ENCODE peak calls at places on chromosomes 12 and 14, in ten cellular contexts. One of them, this sample, is unnamed.

GRCh38 chr14:103676881-103677675 is 38.2 kb downstream of the XRCC3 start:
- DNase-seq in heart left ventricle: no peak
- DNase-seq in omental fat pad: no peak
- DNase-seq in cardiac fibroblast: no peak
- DNase-seq in choroid plexus epithelial cell: no peak
- DNase-seq in psoas muscle: no peak
- DNase-seq in ovary: no peak
- DNase-seq in fibroblast of lung: no peak
- DNase-seq in neural progenitor cell: no peak
- DNase-seq in lung: no peak
- DNase-seq in this sample: no peak

GRCh38 chr12:44379827-44380226 is 496.3 kb downstream of the NELL2 start:
- DNase-seq in cardiac fibroblast: no peak
- DNase-seq in psoas muscle: no peak
- DNase-seq in heart left ventricle: no peak
- DNase-seq in choroid plexus epithelial cell: no peak
- DNase-seq in omental fat pad: no peak
- DNase-seq in ovary: no peak
- DNase-seq in neural progenitor cell: peak; percentile 27
- DNase-seq in fibroblast of lung: no peak
- DNase-seq in lung: no peak
- DNase-seq in this sample: no peak

GRCh38 chr12:116089080-116089479 is 188.4 kb downstream of the MED13L start:
- DNase-seq in ovary: no peak
- DNase-seq in psoas muscle: no peak
- DNase-seq in cardiac fibroblast: no peak
- DNase-seq in lung: no peak
- DNase-seq in omental fat pad: no peak
- DNase-seq in fibroblast of lung: no peak
- DNase-seq in neural progenitor cell: no peak
- DNase-seq in choroid plexus epithelial cell: no peak
- DNase-seq in heart left ventricle: no peak
- DNase-seq in this sample: no peak

GRCh38 chr14:91927800-91928199 is 19.7 kb downstream of the FBLN5 start:
- DNase-seq in psoas muscle: no peak
- DNase-seq in fibroblast of lung: no peak
- DNase-seq in choroid plexus epithelial cell: no peak
- DNase-seq in cardiac fibroblast: no peak
- DNase-seq in heart left ventricle: no peak
- DNase-seq in ovary: no peak
- DNase-seq in lung: no peak
- DNase-seq in omental fat pad: no peak
- DNase-seq in neural progenitor cell: no peak
- DNase-seq in this sample: no peak

GRCh38 chr12:105911966-105912365 is 226.8 kb downstream of the NUAK1 start:
- DNase-seq in lung: no peak
- DNase-seq in ovary: no peak
- DNase-seq in choroid plexus epithelial cell: no peak
- DNase-seq in psoas muscle: no peak
- DNase-seq in fibroblast of lung: no peak
- DNase-seq in cardiac fibroblast: no peak
- DNase-seq in omental fat pad: no peak
- DNase-seq in neural progenitor cell: no peak
- DNase-seq in heart left ventricle: no peak
- DNase-seq in this sample: no peak

GRCh38 chr12:96720363-96720705 is 186.7 kb upstream of the NEDD1 start:
- DNase-seq in lung: no peak
- DNase-seq in neural progenitor cell: no peak
- DNase-seq in cardiac fibroblast: peak; percentile 10
- DNase-seq in omental fat pad: no peak
- DNase-seq in choroid plexus epithelial cell: no peak
- DNase-seq in fibroblast of lung: no peak
- DNase-seq in psoas muscle: no peak
- DNase-seq in heart left ventricle: no peak
- DNase-seq in ovary: no peak
- DNase-seq in this sample: no peak

GRCh38 chr12:43835264-43835655 is 621 bp upstream of the TMEM117 start:
- DNase-seq in fibroblast of lung: peak; percentile 22
- DNase-seq in ovary: no peak
- DNase-seq in lung: no peak
- DNase-seq in omental fat pad: no peak
- DNase-seq in cardiac fibroblast: no peak
- DNase-seq in neural progenitor cell: no peak
- DNase-seq in psoas muscle: no peak
- DNase-seq in choroid plexus epithelial cell: peak; percentile 26
- DNase-seq in heart left ventricle: no peak
- DNase-seq in this sample: no peak

GRCh38 chr12:7994731-7995205 is 37.7 kb upstream of the FOXJ2 start:
- DNase-seq in cardiac fibroblast: peak; percentile 82
- DNase-seq in neural progenitor cell: peak; percentile 15
- DNase-seq in fibroblast of lung: peak; percentile 95
- DNase-seq in omental fat pad: no peak
- DNase-seq in lung: no peak
- DNase-seq in ovary: no peak
- DNase-seq in heart left ventricle: no peak
- DNase-seq in psoas muscle: no peak
- DNase-seq in choroid plexus epithelial cell: peak; percentile 74
- DNase-seq in this sample: no peak

GRCh38 chr14:33589334-33589733 is 361.5 kb downstream of the EGLN3 start:
- DNase-seq in ovary: peak; percentile 48
- DNase-seq in lung: no peak
- DNase-seq in neural progenitor cell: no peak
- DNase-seq in omental fat pad: no peak
- DNase-seq in heart left ventricle: no peak
- DNase-seq in cardiac fibroblast: peak; percentile 77
- DNase-seq in fibroblast of lung: peak; percentile 97
- DNase-seq in psoas muscle: no peak
- DNase-seq in choroid plexus epithelial cell: peak; percentile 90
- DNase-seq in this sample: no peak

GRCh38 chr14:78278464-78278863 is 108.3 kb downstream of the NRXN3 start:
- DNase-seq in ovary: no peak
- DNase-seq in choroid plexus epithelial cell: no peak
- DNase-seq in cardiac fibroblast: no peak
- DNase-seq in omental fat pad: no peak
- DNase-seq in fibroblast of lung: no peak
- DNase-seq in lung: no peak
- DNase-seq in heart left ventricle: no peak
- DNase-seq in psoas muscle: no peak
- DNase-seq in neural progenitor cell: no peak
- DNase-seq in this sample: no peak

GRCh38 chr14:80446356-80446755 is 235.1 kb upstream of the DIO2 start:
- DNase-seq in heart left ventricle: no peak
- DNase-seq in neural progenitor cell: no peak
- DNase-seq in omental fat pad: no peak
- DNase-seq in cardiac fibroblast: no peak
- DNase-seq in psoas muscle: no peak
- DNase-seq in fibroblast of lung: peak; percentile 54
- DNase-seq in choroid plexus epithelial cell: peak; percentile 16
- DNase-seq in ovary: no peak
- DNase-seq in lung: no peak
- DNase-seq in this sample: no peak

GRCh38 chr12:121127501-121127900 is 5.2 kb upstream of the P2RX7 start:
- DNase-seq in lung: no peak
- DNase-seq in ovary: no peak
- DNase-seq in heart left ventricle: no peak
- DNase-seq in omental fat pad: no peak
- DNase-seq in neural progenitor cell: no peak
- DNase-seq in fibroblast of lung: no peak
- DNase-seq in psoas muscle: no peak
- DNase-seq in choroid plexus epithelial cell: no peak
- DNase-seq in cardiac fibroblast: no peak
- DNase-seq in this sample: no peak
- TF ChIP-seq CTCF in lung: no peak
- TF ChIP-seq CTCF in ovary: no peak
- TF ChIP-seq CTCF in heart left ventricle: no peak
- TF ChIP-seq CTCF in omental fat pad: no peak
- TF ChIP-seq CTCF in neural progenitor cell: no peak
- TF ChIP-seq CTCF in fibroblast of lung: no peak
- TF ChIP-seq CTCF in psoas muscle: no peak
- TF ChIP-seq CTCF in choroid plexus epithelial cell: no peak
- TF ChIP-seq CTCF in cardiac fibroblast: no peak
- TF ChIP-seq CTCF in this sample: no peak

GRCh38 chr12:84508943-84509342 is 403.7 kb downstream of the SLC6A15 start:
- DNase-seq in heart left ventricle: peak; percentile 42
- DNase-seq in fibroblast of lung: no peak
- DNase-seq in psoas muscle: peak; percentile 52
- DNase-seq in neural progenitor cell: no peak
- DNase-seq in ovary: no peak
- DNase-seq in choroid plexus epithelial cell: peak; percentile 16
- DNase-seq in lung: no peak
- DNase-seq in omental fat pad: no peak
- DNase-seq in cardiac fibroblast: peak; percentile 26
- DNase-seq in this sample: no peak

GRCh38 chr12:84506317-84506716 is 406.3 kb downstream of the SLC6A15 start:
- DNase-seq in choroid plexus epithelial cell: no peak
- DNase-seq in lung: no peak
- DNase-seq in omental fat pad: no peak
- DNase-seq in cardiac fibroblast: peak; percentile 17
- DNase-seq in fibroblast of lung: no peak
- DNase-seq in neural progenitor cell: no peak
- DNase-seq in heart left ventricle: no peak
- DNase-seq in psoas muscle: no peak
- DNase-seq in ovary: no peak
- DNase-seq in this sample: no peak

GRCh38 chr12:84512751-84513150 is 399.8 kb downstream of the SLC6A15 start:
- DNase-seq in lung: no peak
- DNase-seq in heart left ventricle: no peak
- DNase-seq in ovary: no peak
- DNase-seq in fibroblast of lung: peak; percentile 3
- DNase-seq in choroid plexus epithelial cell: peak; percentile 18
- DNase-seq in psoas muscle: no peak
- DNase-seq in neural progenitor cell: no peak
- DNase-seq in cardiac fibroblast: no peak
- DNase-seq in omental fat pad: no peak
- DNase-seq in this sample: no peak

GRCh38 chr12:84507914-84508313 is 404.7 kb downstream of the SLC6A15 start:
- DNase-seq in choroid plexus epithelial cell: peak; percentile 1
- DNase-seq in cardiac fibroblast: peak; percentile 7
- DNase-seq in psoas muscle: peak; percentile 44
- DNase-seq in omental fat pad: no peak
- DNase-seq in lung: no peak
- DNase-seq in heart left ventricle: peak; percentile 43
- DNase-seq in fibroblast of lung: no peak
- DNase-seq in neural progenitor cell: no peak
- DNase-seq in ovary: no peak
- DNase-seq in this sample: no peak

GRCh38 chr12:84508325-84508861 is 404.2 kb downstream of the SLC6A15 start:
- DNase-seq in choroid plexus epithelial cell: peak; percentile 78
- DNase-seq in lung: no peak
- DNase-seq in ovary: peak; percentile 24
- DNase-seq in heart left ventricle: peak; percentile 45
- DNase-seq in psoas muscle: no peak
- DNase-seq in cardiac fibroblast: peak; percentile 64
- DNase-seq in fibroblast of lung: peak; percentile 83
- DNase-seq in omental fat pad: no peak
- DNase-seq in neural progenitor cell: peak; percentile 8
- DNase-seq in this sample: no peak
- TF ChIP-seq CTCF in choroid plexus epithelial cell: peak; percentile 67
- TF ChIP-seq CTCF in lung: no peak
- TF ChIP-seq CTCF in ovary: no peak
- TF ChIP-seq CTCF in heart left ventricle: peak; percentile 18
- TF ChIP-seq CTCF in psoas muscle: peak; percentile 11
- TF ChIP-seq CTCF in cardiac fibroblast: peak; percentile 53
- TF ChIP-seq CTCF in fibroblast of lung: peak; percentile 80
- TF ChIP-seq CTCF in omental fat pad: no peak
- TF ChIP-seq CTCF in neural progenitor cell: peak; percentile 36
- TF ChIP-seq CTCF in this sample: peak; percentile 42

GRCh38 chr12:53160000-53160399 is 20.5 kb upstream of the ZNF740 start:
- DNase-seq in lung: no peak
- DNase-seq in neural progenitor cell: peak; percentile 15
- DNase-seq in fibroblast of lung: no peak
- DNase-seq in omental fat pad: no peak
- DNase-seq in heart left ventricle: no peak
- DNase-seq in cardiac fibroblast: no peak
- DNase-seq in ovary: no peak
- DNase-seq in psoas muscle: no peak
- DNase-seq in choroid plexus epithelial cell: no peak
- DNase-seq in this sample: no peak
- TF ChIP-seq CTCF in lung: no peak
- TF ChIP-seq CTCF in neural progenitor cell: no peak
- TF ChIP-seq CTCF in fibroblast of lung: no peak
- TF ChIP-seq CTCF in omental fat pad: no peak
- TF ChIP-seq CTCF in heart left ventricle: no peak
- TF ChIP-seq CTCF in cardiac fibroblast: no peak
- TF ChIP-seq CTCF in ovary: no peak
- TF ChIP-seq CTCF in psoas muscle: no peak
- TF ChIP-seq CTCF in choroid plexus epithelial cell: no peak
- TF ChIP-seq CTCF in this sample: no peak

GRCh38 chr14:75880512-75880911 is 101.3 kb downstream of the TGFB3 start:
- DNase-seq in omental fat pad: no peak
- DNase-seq in psoas muscle: no peak
- DNase-seq in heart left ventricle: no peak
- DNase-seq in ovary: no peak
- DNase-seq in fibroblast of lung: no peak
- DNase-seq in neural progenitor cell: peak; percentile 14
- DNase-seq in choroid plexus epithelial cell: no peak
- DNase-seq in lung: no peak
- DNase-seq in cardiac fibroblast: no peak
- DNase-seq in this sample: no peak
- TF ChIP-seq CTCF in omental fat pad: no peak
- TF ChIP-seq CTCF in psoas muscle: peak; percentile 6
- TF ChIP-seq CTCF in heart left ventricle: no peak
- TF ChIP-seq CTCF in ovary: no peak
- TF ChIP-seq CTCF in fibroblast of lung: no peak
- TF ChIP-seq CTCF in neural progenitor cell: peak; percentile 41
- TF ChIP-seq CTCF in choroid plexus epithelial cell: peak; percentile 17
- TF ChIP-seq CTCF in lung: no peak
- TF ChIP-seq CTCF in cardiac fibroblast: no peak
- TF ChIP-seq CTCF in this sample: no peak

DNA sequence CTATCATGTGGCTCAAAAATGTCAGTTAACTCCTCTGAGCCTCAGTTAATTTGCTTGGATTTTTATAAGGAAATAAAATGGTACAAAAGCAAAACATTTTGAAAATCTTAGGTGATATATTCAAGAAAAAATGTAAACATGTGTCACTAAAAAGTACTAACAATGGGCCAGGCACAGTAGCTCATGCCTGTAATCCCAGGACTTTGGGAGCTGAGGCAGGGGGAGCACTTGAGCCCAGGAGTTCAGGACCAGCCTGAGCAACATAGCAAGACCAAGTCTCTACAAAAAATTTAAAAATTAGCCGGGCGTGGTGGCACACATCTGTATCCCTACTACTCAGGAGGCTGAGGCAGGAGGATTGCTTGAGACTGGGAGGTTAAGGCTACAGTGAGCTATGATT is 25.7 kb downstream of the AQP6 start:
- DNase-seq in choroid plexus epithelial cell: no peak
- DNase-seq in ovary: no peak
- DNase-seq in psoas muscle: no peak
- DNase-seq in heart left ventricle: no peak
- DNase-seq in neural progenitor cell: no peak
- DNase-seq in cardiac fibroblast: no peak
- DNase-seq in omental fat pad: no peak
- DNase-seq in lung: no peak
- DNase-seq in fibroblast of lung: no peak
- DNase-seq in this sample: no peak
- TF ChIP-seq CTCF in choroid plexus epithelial cell: no peak
- TF ChIP-seq CTCF in ovary: no peak
- TF ChIP-seq CTCF in psoas muscle: no peak
- TF ChIP-seq CTCF in heart left ventricle: no peak
- TF ChIP-seq CTCF in neural progenitor cell: no peak
- TF ChIP-seq CTCF in cardiac fibroblast: no peak
- TF ChIP-seq CTCF in omental fat pad: no peak
- TF ChIP-seq CTCF in lung: no peak
- TF ChIP-seq CTCF in fibroblast of lung: no peak
- TF ChIP-seq CTCF in this sample: no peak

GRCh38 chr12:128259556-128260070 is 7.4 kb upstream of the TMEM132C start:
- DNase-seq in heart left ventricle: no peak
- DNase-seq in cardiac fibroblast: peak; percentile 31
- DNase-seq in ovary: peak; percentile 44
- DNase-seq in choroid plexus epithelial cell: peak; percentile 27
- DNase-seq in psoas muscle: no peak
- DNase-seq in fibroblast of lung: no peak
- DNase-seq in omental fat pad: peak; percentile 33
- DNase-seq in lung: no peak
- DNase-seq in neural progenitor cell: peak; percentile 82
- DNase-seq in this sample: peak; percentile 64
- TF ChIP-seq CTCF in heart left ventricle: peak; percentile 74
- TF ChIP-seq CTCF in cardiac fibroblast: peak; percentile 31
- TF ChIP-seq CTCF in ovary: peak; percentile 14
- TF ChIP-seq CTCF in choroid plexus epithelial cell: peak; percentile 66
- TF ChIP-seq CTCF in psoas muscle: peak; percentile 38
- TF ChIP-seq CTCF in fibroblast of lung: peak; percentile 43
- TF ChIP-seq CTCF in omental fat pad: peak; percentile 32
- TF ChIP-seq CTCF in lung: no peak
- TF ChIP-seq CTCF in neural progenitor cell: peak; percentile 96
- TF ChIP-seq CTCF in this sample: peak; percentile 93

This sample was measured in neural crest cell.